ENCODE peak calls at places on chromosomes 2 and 18, in five cellular contexts. H, F, W, A and C are unnamed samples.

GRCh38 chr18:27903906-27904305 is 273.0 kb downstream of the CDH2 start:
- DNase-seq in H (no peak), F (no peak), W (no peak), A (no peak), C (no peak)

GRCh38 chr2:241237047-241237446 is 48.6 kb downstream of the ANO7 start:
- DNase-seq in H (no peak), F (no peak), W (no peak), A (no peak), C (no peak)

GRCh38 chr2:157480182-157480961 is 36.5 kb upstream of the CYTIP start:
- DNase-seq in H (peak), F (no peak), W (no peak), A (peak), C (no peak)

GRCh38 chr2:61620244-61621159 is 82.3 kb upstream of the XPO1 start:
- DNase-seq in H (peak), F (no peak), W (peak), A (peak), C (no peak)

GRCh38 chr2:9174771-9175441 is 31.7 kb upstream of the ASAP2 start:
- DNase-seq in H (peak), F (no peak), W (peak), A (peak), C (no peak)

GRCh38 chr2:106566050-106566449 is 78.9 kb downstream of the CD8B2 start:
- DNase-seq in H (peak), F (no peak), W (peak), A (no peak), C (no peak)

GRCh38 chr2:121075641-121076500 is 209.1 kb downstream of the TFCP2L1 start:
- DNase-seq in H (no peak), F (no peak), W (peak), A (peak), C (no peak)

GRCh38 chr18:46260016-46260878 is 156.1 kb downstream of the HAUS1 start:
- DNase-seq in H (peak), F (no peak), W (peak), A (peak), C (no peak)